ENCODE peak calls at places on chromosomes 5 and 9, in four cellular contexts. One of them, this sample, is unnamed.

GRCh38 chr5:155878991-155879575 is 447.9 kb upstream of the SGCD start:
- DNase-seq in midbrain: no peak
- DNase-seq in EL: no peak
- DNase-seq in neural progenitor cell: no peak
- DNase-seq in this sample: no peak

GRCh38 chr5:175922192-175922885 is 45.8 kb downstream of the THOC3 start:
- DNase-seq in midbrain: no peak
- DNase-seq in EL: peak
- DNase-seq in neural progenitor cell: no peak
- DNase-seq in this sample: no peak

GRCh38 chr9:79809477-79809876 is 237.7 kb downstream of the TLE4 start:
- DNase-seq in midbrain: no peak
- DNase-seq in EL: no peak
- DNase-seq in neural progenitor cell: no peak
- DNase-seq in this sample: no peak

GRCh38 chr5:175542232-175542965 is 64.0 kb downstream of the SFXN1 start:
- DNase-seq in midbrain: no peak
- DNase-seq in EL: no peak
- DNase-seq in neural progenitor cell: no peak
- DNase-seq in this sample: no peak

GRCh38 chr5:50711280-50711679 is 44.8 kb downstream of the PARP8 start:
- DNase-seq in midbrain: peak
- DNase-seq in EL: peak
- DNase-seq in neural progenitor cell: no peak
- DNase-seq in this sample: no peak

GRCh38 chr5:147452137-147452838 is 57.6 kb downstream of the DPYSL3 start:
- DNase-seq in midbrain: peak
- DNase-seq in EL: no peak
- DNase-seq in neural progenitor cell: peak
- DNase-seq in this sample: peak

GRCh38 chr5:119218830-119219782 is 136.7 kb upstream of the TNFAIP8 start:
- DNase-seq in midbrain: no peak
- DNase-seq in EL: peak
- DNase-seq in neural progenitor cell: no peak
- DNase-seq in this sample: no peak

GRCh38 chr9:129458663-129459549 is 162.0 kb downstream of the C9orf50 start:
- DNase-seq in midbrain: peak
- DNase-seq in EL: no peak
- DNase-seq in neural progenitor cell: peak
- DNase-seq in this sample: peak

GRCh38 chr5:116037236-116037822 is 5.1 kb downstream of the ARL14EPL start:
- DNase-seq in midbrain: no peak
- DNase-seq in EL: no peak
- DNase-seq in neural progenitor cell: no peak
- DNase-seq in this sample: no peak

GRCh38 chr5:35454011-35454525 is 163.6 kb upstream of the SPEF2 start:
- DNase-seq in midbrain: no peak
- DNase-seq in EL: peak
- DNase-seq in neural progenitor cell: no peak
- DNase-seq in this sample: no peak

GRCh38 chr5:145867806-145868205 is 5.0 kb downstream of the GRXCR2 start:
- DNase-seq in midbrain: no peak
- DNase-seq in EL: no peak
- DNase-seq in neural progenitor cell: no peak
- DNase-seq in this sample: no peak

GRCh38 chr9:34995288-34996060 is 5.9 kb downstream of the DNAJB5 start:
- DNase-seq in midbrain: no peak
- DNase-seq in EL: no peak
- DNase-seq in neural progenitor cell: no peak
- DNase-seq in this sample: no peak

GRCh38 chr5:149493316-149493715 is 57.9 kb downstream of the CSNK1A1 start:
- DNase-seq in midbrain: no peak
- DNase-seq in EL: no peak
- DNase-seq in neural progenitor cell: no peak
- DNase-seq in this sample: no peak

GRCh38 chr5:125398466-125398865 is 652.0 kb upstream of the ZNF608 start:
- DNase-seq in midbrain: no peak
- DNase-seq in EL: no peak
- DNase-seq in neural progenitor cell: no peak
- DNase-seq in this sample: no peak

GRCh38 chr9:35562895-35563746 is 41.9 kb upstream of the TESK1 start:
- DNase-seq in midbrain: no peak
- DNase-seq in EL: no peak
- DNase-seq in neural progenitor cell: no peak
- DNase-seq in this sample: no peak

GRCh38 chr9:114080773-114081440 is 2.8 kb upstream of the AMBP start:
- DNase-seq in midbrain: no peak
- DNase-seq in EL: no peak
- DNase-seq in neural progenitor cell: no peak
- DNase-seq in this sample: no peak

This sample was measured in mesendoderm.